ENCODE peak calls at places on chromosome 21, in six cellular contexts. M is body of pancreas, Q is thyroid gland, Z is ovary, V is testis, A is right lobe of liver. O is an unnamed sample.

GRCh38 chr21:39006653-39007417 is 176.4 kb downstream of the PSMG1 start:
- DNase-seq in M (peak; percentile 70), Q (no peak), Z (peak; percentile 73), V (peak; percentile 83), A (peak; percentile 62), O (no peak)

GRCh38 chr21:25501996-25502665 is 105.2 kb downstream of the MRPL39 start:
- DNase-seq in M (peak; percentile 12), Q (no peak), Z (no peak), V (no peak), A (no peak), O (no peak)

GRCh38 chr21:35438643-35439404 is 389.7 kb upstream of the RUNX1 start:
- DNase-seq in M (peak; percentile 19), Q (no peak), Z (no peak), V (no peak), A (no peak), O (no peak)

GRCh38 chr21:31119199-31119598 is 80.9 kb upstream of the KRTAP19-8 start:
- DNase-seq in M (no peak), Q (no peak), Z (no peak), V (no peak), A (no peak), O (no peak)

GRCh38 chr21:34974162-34974981 is 74.7 kb downstream of the RUNX1 start:
- DNase-seq in M (no peak), Q (no peak), Z (no peak), V (no peak), A (peak; percentile 42), O (no peak)

GRCh38 chr21:31872452-31873274 is at the start of gene HUNK:
- DNase-seq in M (peak; percentile 75), Q (peak; percentile 50), Z (peak; percentile 19), V (peak; percentile 58), A (peak; percentile 38), O (no peak)

GRCh38 chr21:38849776-38850175 is 44.0 kb downstream of the ETS2 start:
- DNase-seq in M (no peak), Q (no peak), Z (no peak), V (no peak), A (no peak), O (no peak)

GRCh38 chr21:32062591-32063227 is 189.9 kb downstream of the HUNK start:
- DNase-seq in M (no peak), Q (no peak), Z (no peak), V (no peak), A (no peak), O (no peak)

GRCh38 chr21:16330340-16331319 is 600.8 kb downstream of the USP25 start:
- DNase-seq in M (peak; percentile 56), Q (peak; percentile 11), Z (no peak), V (peak; percentile 64), A (no peak), O (peak; percentile 62)

GRCh38 chr21:16794944-16795343 is 717.9 kb upstream of the CXADR start:
- DNase-seq in M (peak; percentile 15), Q (no peak), Z (peak; percentile 61), V (no peak), A (no peak), O (no peak)

GRCh38 chr21:36699026-36699545 is at the start of gene SIM2:
- DNase-seq in M (no peak), Q (no peak), Z (no peak), V (no peak), A (no peak), O (no peak)

GRCh38 chr21:38487906-38488639 is 10.2 kb downstream of the ERG start:
- DNase-seq in M (no peak), Q (no peak), Z (no peak), V (no peak), A (no peak), O (no peak)

GRCh38 chr21:31531967-31532366 is 127.5 kb upstream of the SOD1 start:
- DNase-seq in M (no peak), Q (no peak), Z (no peak), V (no peak), A (no peak), O (no peak)

GRCh38 chr21:41442496-41443186 is 16.6 kb downstream of the MX1 start:
- DNase-seq in M (no peak), Q (no peak), Z (no peak), V (no peak), A (no peak), O (no peak)

GRCh38 chr21:36246080-36246631 is 73.8 kb upstream of the MORC3 start:
- DNase-seq in M (peak; percentile 47), Q (peak; percentile 77), Z (no peak), V (no peak), A (peak; percentile 52), O (no peak)

GRCh38 chr21:17466166-17466565 is 46.7 kb upstream of the CXADR start:
- DNase-seq in M (peak; percentile 28), Q (no peak), Z (no peak), V (no peak), A (no peak), O (no peak)

GRCh38 chr21:36773111-36773510 is 74.2 kb downstream of the SIM2 start:
- DNase-seq in M (peak; percentile 95), Q (peak; percentile 69), Z (peak; percentile 52), V (peak; percentile 80), A (peak; percentile 90), O (no peak)

DNA sequence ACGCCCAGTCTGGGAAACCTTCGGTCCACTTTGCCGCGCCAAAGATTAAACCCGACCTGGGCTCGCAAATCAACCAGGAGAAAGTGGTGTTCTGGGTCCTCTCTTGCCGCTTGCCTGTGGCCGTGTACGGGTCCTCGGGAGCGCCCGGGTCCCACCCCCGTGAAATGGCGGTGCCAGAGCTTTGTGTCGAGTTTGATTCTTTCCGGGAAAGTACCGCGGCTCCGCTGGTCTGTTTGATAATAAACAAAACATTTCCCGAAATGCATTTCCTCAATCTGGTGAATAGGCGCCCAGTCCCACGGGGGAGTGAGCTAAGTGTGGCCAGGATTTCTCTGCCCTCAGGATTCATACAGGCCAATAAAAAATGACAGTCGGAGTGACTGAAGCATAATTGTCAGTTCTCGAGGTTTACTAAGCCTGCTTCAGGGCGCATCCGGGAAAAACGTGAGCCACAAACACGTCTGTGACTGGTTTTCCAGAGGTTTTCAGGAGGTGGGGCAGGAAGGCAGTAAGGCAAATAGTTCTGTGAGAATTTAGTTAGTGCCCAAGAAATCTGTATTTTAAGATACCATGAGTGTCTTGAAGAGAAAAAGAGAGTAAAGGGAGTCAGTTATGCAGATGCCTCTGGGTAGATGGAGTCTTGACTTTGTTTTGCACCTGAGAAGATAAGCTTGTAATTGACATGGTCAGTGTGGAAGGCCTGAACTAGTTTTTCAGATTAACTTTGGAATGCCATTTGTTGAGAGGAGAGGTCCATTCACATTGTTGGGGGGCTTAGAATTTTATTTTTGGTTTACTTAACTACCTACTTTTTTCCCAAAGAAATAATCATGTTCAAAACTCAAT is 675 bp downstream of the IFNAR1 start:
- DNase-seq in M (peak; percentile 83), Q (peak; percentile 72), Z (peak; percentile 72), V (peak; percentile 82), A (peak; percentile 87), O (peak; percentile 82)
- TF ChIP-seq POLR2A in M (no peak), Q (no peak), Z (no peak), V (no peak), A (no peak), O (peak; percentile 58)

GRCh38 chr21:42496120-42496838 is at the start of gene RSPH1:
- DNase-seq in M (peak; percentile 100), Q (peak; percentile 100), Z (peak; percentile 100), V (peak; percentile 100), A (peak; percentile 100), O (peak; percentile 97)
- TF ChIP-seq POLR2A in M (peak; percentile 58), Q (peak; percentile 76), Z (peak; percentile 93), V (peak; percentile 87), A (peak; percentile 65), O (peak; percentile 57)

GRCh38 chr21:43777953-43778352 is 1.8 kb upstream of the CSTB start:
- DNase-seq in M (no peak), Q (no peak), Z (no peak), V (no peak), A (no peak), O (no peak)

GRCh38 chr21:43775190-43775589 is 918 bp downstream of the CSTB start:
- DNase-seq in M (no peak), Q (no peak), Z (no peak), V (no peak), A (no peak), O (no peak)

GRCh38 chr21:43774163-43774562 is 1.9 kb downstream of the CSTB start:
- DNase-seq in M (no peak), Q (no peak), Z (no peak), V (no peak), A (no peak), O (no peak)

GRCh38 chr21:43778469-43779335 is 2.6 kb upstream of the CSTB start:
- DNase-seq in M (no peak), Q (no peak), Z (no peak), V (peak; percentile 72), A (no peak), O (no peak)

DNA sequence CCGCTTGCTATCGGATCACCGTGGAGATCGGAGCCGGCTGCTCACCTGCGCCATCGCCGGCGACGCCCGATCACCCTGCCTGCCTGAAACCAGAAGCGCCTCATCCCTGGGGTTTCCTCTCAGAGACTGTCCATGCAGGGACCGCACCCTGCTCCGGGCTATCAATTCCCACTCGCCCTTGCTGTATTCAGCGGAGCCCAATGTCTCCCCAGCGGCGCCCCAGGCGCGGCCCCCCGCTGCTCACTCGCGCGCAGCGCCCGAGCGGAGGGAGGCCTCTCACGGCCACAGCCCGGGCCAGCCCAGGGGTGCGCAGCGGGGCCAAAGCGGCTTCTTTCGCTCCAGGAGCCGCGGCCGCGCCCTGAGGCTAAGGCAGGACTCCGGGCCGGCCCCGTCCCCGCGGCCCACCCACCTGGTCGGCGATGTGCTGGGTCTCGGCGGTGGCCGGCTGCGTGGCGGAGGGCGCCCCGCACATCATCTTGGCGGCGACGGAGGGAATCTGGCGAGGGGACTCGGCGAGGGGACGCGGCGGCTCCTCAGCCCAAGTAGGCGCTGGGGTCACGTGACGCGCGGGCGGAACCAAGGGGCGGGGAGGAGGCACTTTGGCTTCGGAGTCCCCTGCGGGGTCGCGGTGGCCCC is at the start of gene CSTB:
- DNase-seq in M (peak; percentile 76), Q (peak; percentile 84), Z (peak; percentile 81), V (peak; percentile 90), A (peak; percentile 92), O (peak; percentile 87)
- TF ChIP-seq POLR2A in M (peak; percentile 47), Q (peak; percentile 53), Z (peak; percentile 65), V (no peak), A (peak; percentile 74), O (peak; percentile 55)

GRCh38 chr21:44761011-44761729 is 40.5 kb downstream of the UBE2G2 start:
- DNase-seq in M (no peak), Q (no peak), Z (no peak), V (no peak), A (no peak), O (peak; percentile 12)
- TF ChIP-seq POLR2A in M (no peak), Q (no peak), Z (no peak), V (no peak), A (no peak), O (no peak)

O was measured in erythroblast.